ENCODE peak calls at places on chromosomes 7 and 10, in four cellular contexts. F is OCI-LY7, B is GM12878, X is heart left ventricle. C is an unnamed sample. For H3K9me3, the result is how much of the 10 kb centered on the place peaks cover.

GRCh38 chr7:91089382-91089963 is 174.8 kb upstream of the FZD1 start:
- DNase-seq in F (peak), B (no peak), X (no peak), C (no peak)

GRCh38 chr10:124622866-124623536 is 121.2 kb downstream of the FAM53B start:
- DNase-seq in X (no peak), F (no peak), B (no peak), C (no peak)

GRCh38 chr7:15972767-15973362 is 286.4 kb upstream of the MEOX2 start:
- DNase-seq in B (no peak), X (no peak), F (no peak), C (no peak)

GRCh38 chr10:100886099-100886498 is 26.7 kb upstream of the SLF2 start:
- DNase-seq in X (no peak), B (no peak), F (no peak), C (no peak)

GRCh38 chr10:95407546-95407945 is 116.7 kb upstream of the PDLIM1 start:
- DNase-seq in B (no peak), X (no peak), F (no peak), C (no peak)

GRCh38 chr10:126225672-126226007 is 162.6 kb downstream of the ADAM12 start:
- DNase-seq in B (no peak), F (no peak), X (no peak), C (no peak)

GRCh38 chr10:71873582-71874182 is 22.6 kb upstream of the PSAP start:
- DNase-seq in B (peak), F (peak), X (no peak), C (no peak)

GRCh38 chr10:6153845-6154244 is 48.9 kb upstream of the PFKFB3 start:
- DNase-seq in X (peak), F (no peak), B (no peak), C (no peak)

GRCh38 chr7:64775289-64775688 is 18.9 kb upstream of the ZNF138 start:
- DNase-seq in X (no peak), F (no peak), B (no peak), C (no peak)

GRCh38 chr7:64768824-64769223 is 25.4 kb upstream of the ZNF138 start:
- DNase-seq in X (no peak), B (no peak), F (no peak), C (no peak)

GRCh38 chr7:64774204-64774842 is 19.9 kb upstream of the ZNF138 start:
- DNase-seq in X (no peak), B (no peak), F (peak), C (no peak)
- H3K9me3 ChIP-seq in X (under half), B (under half), F (under half), C (under half)

GRCh38 chr10:36493511-36493880 is 631.9 kb upstream of the ANKRD30A start:
- DNase-seq in F (no peak), B (no peak), X (no peak), C (no peak)

GRCh38 chr10:36489928-36490279 is 635.5 kb upstream of the ANKRD30A start:
- DNase-seq in B (no peak), F (no peak), X (no peak), C (no peak)

GRCh38 chr10:36494386-36494785 is 631.0 kb upstream of the ANKRD30A start:
- DNase-seq in X (peak), B (no peak), F (no peak), C (no peak)

GRCh38 chr10:36489181-36489927 is 636.0 kb upstream of the ANKRD30A start:
- DNase-seq in X (peak), F (no peak), B (no peak), C (no peak)

DNA sequence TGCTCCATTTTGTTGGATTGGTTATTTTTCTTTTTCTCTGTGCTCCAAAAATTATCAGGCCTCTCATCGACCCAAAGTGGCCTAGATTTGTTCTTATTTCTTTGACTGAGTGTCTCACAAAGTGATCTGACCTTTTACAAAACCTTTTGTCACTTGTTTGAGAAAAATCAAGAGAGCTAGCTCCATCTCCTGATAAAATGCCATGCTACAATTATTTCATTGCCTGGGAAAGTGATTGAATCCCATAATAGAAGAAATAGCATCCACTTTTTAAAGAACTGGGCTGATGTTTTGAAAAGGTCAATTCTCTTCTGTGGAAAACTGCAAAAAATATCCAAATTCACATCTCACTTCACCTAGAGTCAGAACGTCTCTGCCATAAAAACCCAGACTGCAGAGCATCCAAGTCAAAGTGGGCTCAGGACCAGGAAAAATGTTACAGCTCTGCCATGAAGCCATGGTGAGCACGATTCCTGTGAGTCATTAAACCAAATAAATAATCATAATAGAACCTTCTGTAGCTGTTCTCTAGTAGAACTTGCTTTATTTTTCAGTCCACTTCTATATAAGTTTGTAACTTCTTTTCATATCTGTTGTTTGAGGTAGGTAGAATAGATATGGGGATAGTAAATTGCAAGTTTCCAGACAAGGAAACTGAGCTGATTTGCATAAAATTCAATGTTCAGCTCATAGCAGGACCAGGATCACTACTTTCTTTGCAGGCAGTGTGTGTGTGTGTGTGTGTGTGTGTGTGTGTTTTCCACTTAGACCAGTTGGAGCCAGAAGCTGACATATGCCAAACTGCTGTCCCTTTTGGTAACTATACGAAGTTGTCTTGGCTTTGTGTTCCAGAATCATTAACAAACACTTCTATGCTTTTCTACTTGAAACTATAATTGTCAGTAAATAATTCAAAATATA is 632.5 kb upstream of the ANKRD30A start:
- DNase-seq in F (no peak), B (no peak), X (no peak), C (no peak)
- H3K9me3 ChIP-seq in F (under half), B (under half), X (under half), C (under half)

DNA sequence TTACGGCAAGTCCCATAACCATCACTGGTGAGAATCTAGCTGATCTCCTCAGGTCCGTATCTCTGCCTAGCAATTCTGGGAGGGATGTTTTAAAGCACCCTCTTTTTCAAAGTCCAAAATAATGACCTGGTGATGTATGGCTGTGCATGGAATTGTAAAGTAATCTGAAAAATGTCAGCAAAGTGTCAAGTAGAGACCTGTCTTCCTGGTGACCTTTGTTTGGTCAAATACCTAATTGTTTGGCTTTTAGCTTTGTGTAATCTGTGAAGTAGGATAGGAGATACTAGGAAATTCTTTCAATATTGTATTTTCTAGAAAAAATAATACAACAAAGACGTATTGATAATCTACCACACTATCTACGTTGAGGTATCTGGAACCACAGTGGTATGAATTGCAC is 51.0 kb downstream of the ABCB5 start:
- DNase-seq in F (no peak), X (no peak), B (no peak), C (no peak)
- H3K9me3 ChIP-seq in F (under half), X (under half), B (under half), C (under half)

GRCh38 chr10:131703941-131704340 is 196.9 kb upstream of the PPP2R2D start:
- DNase-seq in X (no peak), B (no peak), F (no peak), C (no peak)
- H3K9me3 ChIP-seq in X (under half), B (under half), F (under half), C (under half)

GRCh38 chr7:30933124-30933893 is 21.7 kb downstream of the AQP1 start:
- DNase-seq in F (no peak), B (no peak), X (peak), C (no peak)

GRCh38 chr7:30931161-30931926 is 19.7 kb downstream of the AQP1 start:
- DNase-seq in F (no peak), X (peak), B (no peak), C (no peak)

GRCh38 chr7:30930621-30931020 is 19.0 kb downstream of the AQP1 start:
- DNase-seq in F (no peak), B (no peak), X (peak), C (no peak)

GRCh38 chr7:30932562-30932961 is 20.9 kb downstream of the AQP1 start:
- DNase-seq in F (no peak), B (no peak), X (peak), C (no peak)

GRCh38 chr7:30931927-30932540 is 20.4 kb downstream of the AQP1 start:
- DNase-seq in B (no peak), X (peak), F (no peak), C (no peak)
- H3K9me3 ChIP-seq in B (under half), X (under half), F (under half), C (under half)

DNA sequence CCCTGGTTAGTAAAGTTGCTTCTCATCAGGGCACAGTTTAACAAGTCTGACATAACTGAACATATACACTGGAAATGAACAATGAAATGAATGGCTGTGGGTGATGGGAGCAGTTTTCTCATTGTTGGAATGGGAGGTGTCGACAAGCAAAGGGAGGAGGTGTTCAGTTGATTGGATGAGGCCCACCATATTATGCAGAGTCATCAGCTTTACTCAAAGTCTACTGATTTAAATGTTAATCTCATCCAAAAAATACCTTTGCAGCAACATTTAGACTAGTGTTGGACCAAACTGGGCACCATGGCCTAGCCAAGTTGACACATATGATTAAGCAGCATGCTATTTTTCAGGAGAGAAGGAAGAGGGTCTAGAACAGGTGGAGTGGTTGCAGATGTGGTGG is 201.7 kb downstream of the RAMP3 start:
- DNase-seq in B (no peak), X (no peak), F (no peak), C (no peak)
- H3K9me3 ChIP-seq in B (under half), X (under half), F (under half), C (under half)

DNA sequence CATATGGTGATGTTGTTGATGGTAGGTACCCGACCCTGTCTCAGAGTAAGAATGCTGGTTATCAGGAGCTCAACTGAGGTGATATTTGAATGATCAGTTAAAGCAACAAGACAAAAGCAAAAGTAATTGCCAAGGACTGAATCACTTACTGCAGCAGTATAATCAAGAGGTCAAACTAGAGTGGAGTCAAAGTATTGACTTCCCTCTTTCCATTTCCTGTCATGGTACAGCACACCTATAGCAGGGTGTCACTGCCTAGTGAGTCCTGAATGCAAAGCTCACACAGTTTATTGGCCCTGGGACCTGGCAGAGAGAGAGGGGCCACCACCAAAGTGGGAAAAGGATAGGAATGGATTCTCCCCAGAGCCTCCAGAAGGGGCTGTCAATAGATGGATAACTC is 886.1 kb upstream of the SORCS1 start:
- DNase-seq in B (no peak), X (no peak), F (no peak), C (no peak)
- H3K9me3 ChIP-seq in B (under half), X (under half), F (under half), C (under half)

GRCh38 chr10:18566177-18566576 is 85.2 kb downstream of the NSUN6 start:
- DNase-seq in B (no peak), F (no peak), X (no peak), C (no peak)
- H3K9me3 ChIP-seq in B (under half), F (under half), X (under half), C (under half)

DNA sequence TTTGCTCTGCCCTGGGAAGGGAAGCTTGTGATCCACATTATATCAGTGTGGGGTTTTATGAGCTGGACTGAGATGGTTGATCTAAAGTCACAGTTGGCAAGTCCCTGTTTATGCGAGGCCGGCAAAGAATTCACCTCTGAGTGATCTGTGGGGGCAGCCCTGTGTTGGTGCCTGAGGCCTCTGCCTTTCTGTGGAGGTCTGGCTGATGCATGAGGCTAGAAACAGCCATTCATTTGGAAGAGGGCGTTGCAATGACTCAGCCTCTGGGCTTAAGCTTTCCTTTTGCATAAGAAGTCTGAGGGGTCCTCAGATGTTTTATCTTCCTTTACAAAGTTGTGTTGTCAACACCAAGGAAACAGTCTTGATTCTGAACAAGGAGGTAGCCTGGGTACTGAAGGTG is 126.9 kb downstream of the MGMT start:
- DNase-seq in F (no peak), B (no peak), X (no peak), C (no peak)
- H3K9me3 ChIP-seq in F (under half), B (under half), X (under half), C (under half)

GRCh38 chr10:31456463-31456862 is 137.4 kb downstream of the ZEB1 start:
- DNase-seq in F (no peak), X (no peak), B (no peak), C (no peak)
- H3K9me3 ChIP-seq in F (under half), X (under half), B (under half), C (under half)

C was measured in T-helper 17 cell.